ENCODE peak calls at places on chromosomes 12 and 14, in eight cellular contexts. Q is WTC11, E is heart left ventricle, R is bronchial epithelial cell, V is OCI-LY7, L is GM23338, G is astrocyte of the spinal cord, W is AG10803. T is an unnamed sample.
A peak's percentile ranks its signal among the peaks of the same experiment; 100 is the strongest.

GRCh38 chr12:6092784-6093722 is 31.4 kb downstream of the VWF start:
- DNase-seq in V (no peak), Q (no peak), W (peak; percentile 83), L (no peak), G (peak; percentile 91), E (no peak), R (peak; percentile 91), T (no peak)

GRCh38 chr12:19967486-19967885 is 400.9 kb upstream of the PDE3A start:
- DNase-seq in G (peak; percentile 96), E (no peak), V (no peak), Q (no peak), R (peak; percentile 82), W (peak; percentile 95), L (no peak), T (no peak)

GRCh38 chr14:102933618-102934231 is 11.3 kb downstream of the AMN start:
- DNase-seq in R (no peak), Q (no peak), G (no peak), V (peak; percentile 39), W (no peak), E (no peak), L (no peak), T (no peak)

GRCh38 chr12:100114574-100114973 is 28.1 kb downstream of the BLTP3B start:
- DNase-seq in E (no peak), Q (no peak), L (no peak), V (no peak), R (no peak), W (peak; percentile 83), G (peak; percentile 25), T (no peak)

GRCh38 chr12:64104376-64104775 is 117.7 kb downstream of the KICS2 start:
- DNase-seq in Q (no peak), E (no peak), L (no peak), G (peak; percentile 44), W (peak; percentile 48), V (no peak), R (peak; percentile 90), T (no peak)

GRCh38 chr12:72017054-72017651 is 78.5 kb downstream of the TPH2 start:
- DNase-seq in Q (peak; percentile 75), R (peak; percentile 72), G (peak; percentile 75), W (peak; percentile 73), L (peak; percentile 74), E (peak; percentile 60), V (peak; percentile 68), T (peak; percentile 85)

GRCh38 chr12:19131020-19131431 is 1.5 kb downstream of the PLEKHA5 start:
- DNase-seq in E (peak; percentile 47), L (peak; percentile 62), Q (peak; percentile 29), R (peak; percentile 94), G (peak; percentile 56), W (peak; percentile 46), V (no peak), T (peak; percentile 67)

GRCh38 chr12:64389154-64389553 is 1.4 kb downstream of the C12orf56 start:
- DNase-seq in L (peak; percentile 31), V (no peak), R (no peak), E (no peak), W (no peak), Q (no peak), G (no peak), T (no peak)

GRCh38 chr12:49866859-49867579 is 24.1 kb upstream of the BCDIN3D start:
- DNase-seq in R (peak; percentile 46), E (peak; percentile 77), W (peak; percentile 40), L (peak; percentile 90), Q (peak; percentile 90), G (peak; percentile 36), V (peak; percentile 77), T (peak; percentile 92)

GRCh38 chr14:30894923-30895515 is 20.7 kb downstream of the COCH start:
- DNase-seq in G (no peak), R (no peak), V (no peak), Q (no peak), E (no peak), W (no peak), L (peak; percentile 24), T (no peak)

GRCh38 chr12:52041695-52042123 is 9.5 kb upstream of the NR4A1 start:
- DNase-seq in G (peak; percentile 42), V (peak; percentile 87), L (peak; percentile 56), Q (peak; percentile 42), W (peak; percentile 70), E (peak; percentile 82), R (no peak), T (peak; percentile 78)

GRCh38 chr14:99137913-99138571 is 134.0 kb downstream of the BCL11B start:
- DNase-seq in R (peak; percentile 17), E (no peak), W (no peak), G (no peak), Q (no peak), V (peak; percentile 33), L (peak; percentile 58), T (peak; percentile 48)

GRCh38 chr12:96375841-96376249 is 24.4 kb downstream of the CDK17 start:
- DNase-seq in V (peak; percentile 37), G (no peak), E (no peak), R (no peak), W (no peak), L (no peak), Q (no peak), T (no peak)

GRCh38 chr12:14454098-14454907 is 88.8 kb downstream of the ATF7IP start:
- DNase-seq in Q (peak; percentile 56), G (peak; percentile 22), V (peak; percentile 83), W (peak; percentile 30), E (no peak), R (peak; percentile 53), L (peak; percentile 92), T (peak; percentile 86)

GRCh38 chr12:111757361-111758119 is 9.2 kb upstream of the ALDH2 start:
- DNase-seq in Q (no peak), W (peak; percentile 65), E (peak; percentile 72), G (peak; percentile 69), V (peak; percentile 76), L (no peak), R (no peak), T (no peak)

GRCh38 chr14:102046337-102047278 is 40.2 kb downstream of the HSP90AA1 start:
- DNase-seq in W (peak; percentile 82), R (peak; percentile 36), E (peak; percentile 91), L (peak; percentile 93), V (peak; percentile 45), G (peak; percentile 41), Q (peak; percentile 93), T (peak; percentile 97)

DNA sequence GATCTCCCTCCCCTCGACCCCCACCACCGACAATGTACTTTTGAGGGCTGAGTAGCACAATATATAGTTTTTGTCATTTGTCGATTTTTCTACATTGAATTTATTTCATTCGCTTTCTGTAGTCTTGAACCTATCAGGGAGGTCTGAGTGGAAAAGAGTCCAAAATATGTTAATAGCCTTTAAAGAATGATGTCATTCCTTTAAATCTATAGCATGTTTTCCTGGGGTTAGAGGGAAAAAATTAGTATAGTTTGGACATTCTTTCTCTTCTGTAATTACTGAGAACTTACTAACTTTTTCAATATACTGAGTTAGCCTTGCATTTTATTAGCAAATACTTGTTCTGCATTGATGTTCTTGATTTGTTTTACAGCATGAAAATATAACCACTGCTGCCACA is 55.9 kb downstream of the ARL1 start:
- DNase-seq in Q (no peak), L (no peak), R (no peak), W (no peak), G (no peak), V (no peak), E (no peak), T (no peak)
- TF ChIP-seq CTCF in Q (no peak), L (no peak), R (no peak), W (no peak), G (no peak), V (no peak), E (no peak), T (no peak)

DNA sequence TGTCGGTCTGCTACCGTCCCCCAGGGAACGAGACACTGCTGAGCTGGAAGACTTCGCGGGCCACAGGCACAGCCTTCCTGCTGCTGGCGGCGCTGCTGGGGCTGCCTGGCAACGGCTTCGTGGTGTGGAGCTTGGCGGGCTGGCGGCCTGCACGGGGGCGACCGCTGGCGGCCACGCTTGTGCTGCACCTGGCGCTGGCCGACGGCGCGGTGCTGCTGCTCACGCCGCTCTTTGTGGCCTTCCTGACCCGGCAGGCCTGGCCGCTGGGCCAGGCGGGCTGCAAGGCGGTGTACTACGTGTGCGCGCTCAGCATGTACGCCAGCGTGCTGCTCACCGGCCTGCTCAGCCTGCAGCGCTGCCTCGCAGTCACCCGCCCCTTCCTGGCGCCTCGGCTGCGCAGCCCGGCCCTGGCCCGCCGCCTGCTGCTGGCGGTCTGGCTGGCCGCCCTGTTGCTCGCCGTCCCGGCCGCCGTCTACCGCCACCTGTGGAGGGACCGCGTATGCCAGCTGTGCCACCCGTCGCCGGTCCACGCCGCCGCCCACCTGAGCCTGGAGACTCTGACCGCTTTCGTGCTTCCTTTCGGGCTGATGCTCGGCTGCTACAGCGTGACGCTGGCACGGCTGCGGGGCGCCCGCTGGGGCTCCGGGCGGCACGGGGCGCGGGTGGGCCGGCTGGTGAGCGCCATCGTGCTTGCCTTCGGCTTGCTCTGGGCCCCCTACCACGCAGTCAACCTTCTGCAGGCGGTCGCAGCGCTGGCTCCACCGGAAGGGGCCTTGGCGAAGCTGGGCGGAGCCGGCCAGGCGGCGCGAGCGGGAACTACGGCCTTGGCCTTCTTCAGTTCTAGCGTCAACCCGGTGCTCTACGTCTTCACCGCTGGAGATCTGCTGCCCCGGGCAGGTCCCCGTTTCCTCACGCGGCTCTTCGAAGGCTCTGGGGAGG is at the start of gene LTB4R:
- DNase-seq in R (peak; percentile 59), L (peak; percentile 79), W (peak; percentile 71), V (peak; percentile 70), Q (peak; percentile 78), E (peak; percentile 86), G (peak; percentile 81), T (no peak)
- TF ChIP-seq CTCF in R (peak; percentile 17), L (peak; percentile 42), W (no peak), V (peak; percentile 30), Q (no peak), E (peak; percentile 44), G (peak; percentile 17), T (no peak)

GRCh38 chr12:39619660-39620433 is at the start of gene ABCD2:
- DNase-seq in L (peak; percentile 90), Q (peak; percentile 67), V (peak; percentile 87), G (peak; percentile 91), E (peak; percentile 78), W (peak; percentile 56), R (peak; percentile 68), T (peak; percentile 87)
- TF ChIP-seq CTCF in L (peak; percentile 11), Q (no peak), V (peak; percentile 55), G (no peak), E (no peak), W (no peak), R (peak; percentile 20), T (no peak)

GRCh38 chr12:90802727-90803126 is 152.2 kb downstream of the CCER1 start:
- DNase-seq in Q (no peak), W (no peak), R (no peak), E (no peak), L (no peak), G (no peak), V (no peak), T (no peak)
- TF ChIP-seq CTCF in Q (no peak), W (no peak), R (no peak), E (no peak), L (no peak), G (no peak), V (no peak), T (no peak)

GRCh38 chr12:29519585-29520182 is 22.2 kb upstream of the OVCH1 start:
- DNase-seq in Q (no peak), W (peak; percentile 49), L (peak; percentile 49), E (no peak), R (peak; percentile 52), V (peak; percentile 44), G (peak; percentile 76), T (no peak)
- TF ChIP-seq CTCF in Q (peak; percentile 33), W (peak; percentile 66), L (no peak), E (peak; percentile 58), R (peak; percentile 24), V (peak; percentile 89), G (peak; percentile 42), T (peak; percentile 81)